ENCODE peak calls at places on chromosomes 11 and 22, in seven cellular contexts. One of them, this sample, is unnamed.

GRCh38 chr11:71336996-71337772 is 84.8 kb upstream of the SHANK2 start:
- DNase-seq in Calu3: no peak
- DNase-seq in GM03348: no peak
- DNase-seq in NCI-H446 treated with DMSO at 0.1 percent for 48 hours: no peak
- DNase-seq in non-pigmented ciliary epithelial cell: no peak
- DNase-seq in KBM-7: no peak
- DNase-seq in HT1080: no peak
- DNase-seq in this sample: no peak

GRCh38 chr22:19805821-19806212 is 45.2 kb downstream of the TBX1 start:
- DNase-seq in Calu3: peak
- DNase-seq in GM03348: no peak
- DNase-seq in NCI-H446 treated with DMSO at 0.1 percent for 48 hours: no peak
- DNase-seq in non-pigmented ciliary epithelial cell: no peak
- DNase-seq in KBM-7: no peak
- DNase-seq in HT1080: no peak
- DNase-seq in this sample: peak

GRCh38 chr11:67431346-67432249 is 3.3 kb downstream of the RPS6KB2 start:
- DNase-seq in Calu3: no peak
- DNase-seq in GM03348: no peak
- DNase-seq in NCI-H446 treated with DMSO at 0.1 percent for 48 hours: no peak
- DNase-seq in non-pigmented ciliary epithelial cell: no peak
- DNase-seq in KBM-7: no peak
- DNase-seq in HT1080: no peak
- DNase-seq in this sample: no peak

GRCh38 chr11:75040167-75040770 is 51.5 kb downstream of the NEU3 start:
- DNase-seq in Calu3: no peak
- DNase-seq in GM03348: no peak
- DNase-seq in NCI-H446 treated with DMSO at 0.1 percent for 48 hours: no peak
- DNase-seq in non-pigmented ciliary epithelial cell: no peak
- DNase-seq in KBM-7: no peak
- DNase-seq in HT1080: no peak
- DNase-seq in this sample: no peak

GRCh38 chr22:29270475-29271271 is 2.6 kb downstream of the EWSR1 start:
- DNase-seq in Calu3: no peak
- DNase-seq in GM03348: no peak
- DNase-seq in NCI-H446 treated with DMSO at 0.1 percent for 48 hours: no peak
- DNase-seq in non-pigmented ciliary epithelial cell: no peak
- DNase-seq in KBM-7: peak
- DNase-seq in HT1080: no peak
- DNase-seq in this sample: peak

GRCh38 chr11:103842191-103842590 is 194.2 kb upstream of the DDI1 start:
- DNase-seq in Calu3: no peak
- DNase-seq in GM03348: no peak
- DNase-seq in NCI-H446 treated with DMSO at 0.1 percent for 48 hours: no peak
- DNase-seq in non-pigmented ciliary epithelial cell: no peak
- DNase-seq in KBM-7: no peak
- DNase-seq in HT1080: no peak
- DNase-seq in this sample: no peak

GRCh38 chr11:10476342-10476741 is 21.3 kb downstream of the AMPD3 start:
- DNase-seq in Calu3: no peak
- DNase-seq in GM03348: no peak
- DNase-seq in NCI-H446 treated with DMSO at 0.1 percent for 48 hours: no peak
- DNase-seq in non-pigmented ciliary epithelial cell: no peak
- DNase-seq in KBM-7: no peak
- DNase-seq in HT1080: no peak
- DNase-seq in this sample: no peak

GRCh38 chr11:31441296-31441695 is 68.1 kb downstream of the IMMP1L start:
- DNase-seq in Calu3: no peak
- DNase-seq in GM03348: no peak
- DNase-seq in NCI-H446 treated with DMSO at 0.1 percent for 48 hours: no peak
- DNase-seq in non-pigmented ciliary epithelial cell: no peak
- DNase-seq in KBM-7: no peak
- DNase-seq in HT1080: no peak
- DNase-seq in this sample: no peak

GRCh38 chr11:2892215-2893020 is 6.8 kb upstream of the CDKN1C start:
- DNase-seq in Calu3: peak
- DNase-seq in GM03348: peak
- DNase-seq in NCI-H446 treated with DMSO at 0.1 percent for 48 hours: peak
- DNase-seq in non-pigmented ciliary epithelial cell: no peak
- DNase-seq in KBM-7: peak
- DNase-seq in HT1080: peak
- DNase-seq in this sample: peak

GRCh38 chr22:44542561-44543222 is 44.7 kb upstream of the RTL6 start:
- DNase-seq in Calu3: no peak
- DNase-seq in GM03348: no peak
- DNase-seq in NCI-H446 treated with DMSO at 0.1 percent for 48 hours: no peak
- DNase-seq in non-pigmented ciliary epithelial cell: no peak
- DNase-seq in KBM-7: no peak
- DNase-seq in HT1080: no peak
- DNase-seq in this sample: no peak

GRCh38 chr11:71342951-71343827 is 90.8 kb upstream of the SHANK2 start:
- DNase-seq in Calu3: peak
- DNase-seq in GM03348: peak
- DNase-seq in NCI-H446 treated with DMSO at 0.1 percent for 48 hours: no peak
- DNase-seq in non-pigmented ciliary epithelial cell: no peak
- DNase-seq in KBM-7: peak
- DNase-seq in HT1080: no peak
- DNase-seq in this sample: peak

GRCh38 chr22:24594569-24595120 is 1.8 kb upstream of the LRRC75B start:
- DNase-seq in Calu3: peak
- DNase-seq in GM03348: no peak
- DNase-seq in NCI-H446 treated with DMSO at 0.1 percent for 48 hours: no peak
- DNase-seq in non-pigmented ciliary epithelial cell: no peak
- DNase-seq in KBM-7: no peak
- DNase-seq in HT1080: no peak
- DNase-seq in this sample: no peak

GRCh38 chr11:60208146-60208895 is 25.4 kb upstream of the MS4A6A start:
- DNase-seq in Calu3: no peak
- DNase-seq in GM03348: no peak
- DNase-seq in NCI-H446 treated with DMSO at 0.1 percent for 48 hours: no peak
- DNase-seq in non-pigmented ciliary epithelial cell: no peak
- DNase-seq in KBM-7: no peak
- DNase-seq in HT1080: peak
- DNase-seq in this sample: peak

GRCh38 chr11:57668467-57668890 is 565 bp downstream of the ZDHHC5 start:
- DNase-seq in Calu3: no peak
- DNase-seq in GM03348: no peak
- DNase-seq in NCI-H446 treated with DMSO at 0.1 percent for 48 hours: no peak
- DNase-seq in non-pigmented ciliary epithelial cell: no peak
- DNase-seq in KBM-7: no peak
- DNase-seq in HT1080: no peak
- DNase-seq in this sample: peak

GRCh38 chr11:94405062-94405461 is 3.8 kb upstream of the GPR83 start:
- DNase-seq in Calu3: no peak
- DNase-seq in GM03348: no peak
- DNase-seq in NCI-H446 treated with DMSO at 0.1 percent for 48 hours: no peak
- DNase-seq in non-pigmented ciliary epithelial cell: no peak
- DNase-seq in KBM-7: no peak
- DNase-seq in HT1080: no peak
- DNase-seq in this sample: no peak

GRCh38 chr11:87290304-87290922 is 252.7 kb downstream of the TMEM135 start:
- DNase-seq in Calu3: no peak
- DNase-seq in GM03348: peak
- DNase-seq in NCI-H446 treated with DMSO at 0.1 percent for 48 hours: peak
- DNase-seq in non-pigmented ciliary epithelial cell: no peak
- DNase-seq in KBM-7: peak
- DNase-seq in HT1080: peak
- DNase-seq in this sample: peak

GRCh38 chr11:98729118-98729517 is 291.6 kb upstream of the CNTN5 start:
- DNase-seq in Calu3: no peak
- DNase-seq in GM03348: no peak
- DNase-seq in NCI-H446 treated with DMSO at 0.1 percent for 48 hours: no peak
- DNase-seq in non-pigmented ciliary epithelial cell: no peak
- DNase-seq in KBM-7: no peak
- DNase-seq in HT1080: no peak
- DNase-seq in this sample: no peak

This sample was measured in M059J.